ENCODE peak calls at places on chromosomes 7 and 10, in eight cellular contexts. One of them, this sample, is unnamed.

GRCh38 chr10:97498841-97499560 is at the start of gene UBTD1:
- DNase-seq in brain microvascular endothelial cell: no peak
- DNase-seq in lung: peak
- DNase-seq in HFF-Myc: no peak
- DNase-seq in cardiac fibroblast: peak
- DNase-seq in right cardiac atrium: peak
- DNase-seq in fibroblast of lung: peak
- DNase-seq in iPS DF 6.9: no peak
- DNase-seq in this sample: no peak

GRCh38 chr10:111522551-111522950 is 445.7 kb downstream of the ADRA2A start:
- DNase-seq in HFF-Myc: no peak
- DNase-seq in iPS DF 6.9: no peak
- DNase-seq in lung: no peak
- DNase-seq in brain microvascular endothelial cell: no peak
- DNase-seq in cardiac fibroblast: no peak
- DNase-seq in fibroblast of lung: no peak
- DNase-seq in right cardiac atrium: no peak
- DNase-seq in this sample: no peak

GRCh38 chr10:34351161-34351560 is 463.9 kb downstream of the PARD3 start:
- DNase-seq in brain microvascular endothelial cell: no peak
- DNase-seq in iPS DF 6.9: no peak
- DNase-seq in fibroblast of lung: peak
- DNase-seq in right cardiac atrium: no peak
- DNase-seq in lung: no peak
- DNase-seq in HFF-Myc: no peak
- DNase-seq in cardiac fibroblast: peak
- DNase-seq in this sample: no peak

GRCh38 chr7:91194841-91195240 is 69.4 kb upstream of the FZD1 start:
- DNase-seq in lung: no peak
- DNase-seq in fibroblast of lung: no peak
- DNase-seq in right cardiac atrium: no peak
- DNase-seq in brain microvascular endothelial cell: no peak
- DNase-seq in cardiac fibroblast: no peak
- DNase-seq in HFF-Myc: no peak
- DNase-seq in iPS DF 6.9: no peak
- DNase-seq in this sample: no peak

GRCh38 chr7:105879782-105880181 is 3.4 kb upstream of the ATXN7L1 start:
- DNase-seq in lung: no peak
- DNase-seq in brain microvascular endothelial cell: no peak
- DNase-seq in cardiac fibroblast: no peak
- DNase-seq in HFF-Myc: no peak
- DNase-seq in fibroblast of lung: no peak
- DNase-seq in iPS DF 6.9: no peak
- DNase-seq in right cardiac atrium: no peak
- DNase-seq in this sample: no peak

GRCh38 chr7:54394877-54395276 is 147.3 kb upstream of the VSTM2A start:
- DNase-seq in brain microvascular endothelial cell: no peak
- DNase-seq in iPS DF 6.9: no peak
- DNase-seq in fibroblast of lung: no peak
- DNase-seq in cardiac fibroblast: no peak
- DNase-seq in lung: no peak
- DNase-seq in HFF-Myc: no peak
- DNase-seq in right cardiac atrium: no peak
- DNase-seq in this sample: no peak

GRCh38 chr10:98457762-98458161 is 11.0 kb upstream of the HPS1 start:
- DNase-seq in right cardiac atrium: no peak
- DNase-seq in HFF-Myc: no peak
- DNase-seq in lung: no peak
- DNase-seq in cardiac fibroblast: no peak
- DNase-seq in fibroblast of lung: no peak
- DNase-seq in brain microvascular endothelial cell: no peak
- DNase-seq in iPS DF 6.9: no peak
- DNase-seq in this sample: no peak

GRCh38 chr7:76285604-76286374 is 16.7 kb upstream of the HSPB1 start:
- DNase-seq in iPS DF 6.9: no peak
- DNase-seq in lung: no peak
- DNase-seq in fibroblast of lung: no peak
- DNase-seq in right cardiac atrium: no peak
- DNase-seq in brain microvascular endothelial cell: no peak
- DNase-seq in HFF-Myc: no peak
- DNase-seq in cardiac fibroblast: no peak
- DNase-seq in this sample: no peak

GRCh38 chr10:85607296-85607695 is 759.3 kb downstream of the GRID1 start:
- DNase-seq in cardiac fibroblast: no peak
- DNase-seq in iPS DF 6.9: no peak
- DNase-seq in fibroblast of lung: no peak
- DNase-seq in HFF-Myc: no peak
- DNase-seq in right cardiac atrium: no peak
- DNase-seq in brain microvascular endothelial cell: no peak
- DNase-seq in lung: no peak
- DNase-seq in this sample: no peak

GRCh38 chr10:24483701-24484100 is 240.0 kb downstream of the ARHGAP21 start:
- DNase-seq in cardiac fibroblast: peak
- DNase-seq in brain microvascular endothelial cell: peak
- DNase-seq in iPS DF 6.9: no peak
- DNase-seq in HFF-Myc: peak
- DNase-seq in fibroblast of lung: peak
- DNase-seq in lung: peak
- DNase-seq in right cardiac atrium: no peak
- DNase-seq in this sample: no peak

GRCh38 chr7:156152380-156152779 is 340.1 kb upstream of the SHH start:
- DNase-seq in iPS DF 6.9: no peak
- DNase-seq in lung: no peak
- DNase-seq in right cardiac atrium: no peak
- DNase-seq in HFF-Myc: no peak
- DNase-seq in cardiac fibroblast: no peak
- DNase-seq in fibroblast of lung: peak
- DNase-seq in brain microvascular endothelial cell: peak
- DNase-seq in this sample: no peak

GRCh38 chr10:100057948-100058347 is 23.7 kb downstream of the CPN1 start:
- DNase-seq in fibroblast of lung: no peak
- DNase-seq in HFF-Myc: no peak
- DNase-seq in iPS DF 6.9: no peak
- DNase-seq in brain microvascular endothelial cell: no peak
- DNase-seq in lung: no peak
- DNase-seq in cardiac fibroblast: no peak
- DNase-seq in right cardiac atrium: no peak
- DNase-seq in this sample: no peak

GRCh38 chr7:135801877-135802276 is 53.3 kb upstream of the FAM180A start:
- DNase-seq in cardiac fibroblast: no peak
- DNase-seq in right cardiac atrium: peak
- DNase-seq in HFF-Myc: no peak
- DNase-seq in fibroblast of lung: no peak
- DNase-seq in brain microvascular endothelial cell: no peak
- DNase-seq in iPS DF 6.9: no peak
- DNase-seq in lung: no peak
- DNase-seq in this sample: no peak

GRCh38 chr7:68258569-68258968 is 1261.9 kb downstream of the TYW1 start:
- DNase-seq in brain microvascular endothelial cell: no peak
- DNase-seq in cardiac fibroblast: no peak
- DNase-seq in lung: no peak
- DNase-seq in fibroblast of lung: no peak
- DNase-seq in right cardiac atrium: no peak
- DNase-seq in HFF-Myc: no peak
- DNase-seq in iPS DF 6.9: no peak
- DNase-seq in this sample: no peak

GRCh38 chr10:88116491-88116890 is 253.1 kb downstream of the PTEN start:
- DNase-seq in cardiac fibroblast: peak
- DNase-seq in iPS DF 6.9: no peak
- DNase-seq in right cardiac atrium: no peak
- DNase-seq in brain microvascular endothelial cell: no peak
- DNase-seq in HFF-Myc: no peak
- DNase-seq in fibroblast of lung: no peak
- DNase-seq in lung: no peak
- DNase-seq in this sample: no peak
- H3K4me3 ChIP-seq in cardiac fibroblast: no peak
- H3K4me3 ChIP-seq in iPS DF 6.9: no peak
- H3K4me3 ChIP-seq in right cardiac atrium: no peak
- H3K4me3 ChIP-seq in brain microvascular endothelial cell: no peak
- H3K4me3 ChIP-seq in HFF-Myc: no peak
- H3K4me3 ChIP-seq in fibroblast of lung: no peak
- H3K4me3 ChIP-seq in lung: no peak
- H3K4me3 ChIP-seq in this sample: no peak

GRCh38 chr7:17301491-17302101 is 3.1 kb downstream of the AHR start:
- DNase-seq in HFF-Myc: no peak
- DNase-seq in iPS DF 6.9: no peak
- DNase-seq in right cardiac atrium: no peak
- DNase-seq in brain microvascular endothelial cell: peak
- DNase-seq in cardiac fibroblast: peak
- DNase-seq in fibroblast of lung: peak
- DNase-seq in lung: peak
- DNase-seq in this sample: peak

GRCh38 chr7:17300012-17300411 is 1.6 kb downstream of the AHR start:
- DNase-seq in fibroblast of lung: no peak
- DNase-seq in right cardiac atrium: no peak
- DNase-seq in HFF-Myc: no peak
- DNase-seq in lung: no peak
- DNase-seq in brain microvascular endothelial cell: no peak
- DNase-seq in iPS DF 6.9: no peak
- DNase-seq in cardiac fibroblast: no peak
- DNase-seq in this sample: no peak

GRCh38 chr7:17298840-17299476 is 506 bp downstream of the AHR start:
- DNase-seq in lung: peak
- DNase-seq in HFF-Myc: no peak
- DNase-seq in right cardiac atrium: peak
- DNase-seq in iPS DF 6.9: no peak
- DNase-seq in cardiac fibroblast: no peak
- DNase-seq in brain microvascular endothelial cell: no peak
- DNase-seq in fibroblast of lung: no peak
- DNase-seq in this sample: no peak

GRCh38 chr7:17298102-17298839 is at the start of gene AHR:
- DNase-seq in HFF-Myc: peak
- DNase-seq in fibroblast of lung: peak
- DNase-seq in cardiac fibroblast: peak
- DNase-seq in right cardiac atrium: peak
- DNase-seq in brain microvascular endothelial cell: peak
- DNase-seq in iPS DF 6.9: peak
- DNase-seq in lung: peak
- DNase-seq in this sample: no peak

GRCh38 chr7:17299477-17299991 is 1.1 kb downstream of the AHR start:
- DNase-seq in lung: no peak
- DNase-seq in iPS DF 6.9: no peak
- DNase-seq in cardiac fibroblast: peak
- DNase-seq in brain microvascular endothelial cell: no peak
- DNase-seq in fibroblast of lung: peak
- DNase-seq in right cardiac atrium: no peak
- DNase-seq in HFF-Myc: no peak
- DNase-seq in this sample: no peak
- H3K4me3 ChIP-seq in lung: peak
- H3K4me3 ChIP-seq in iPS DF 6.9: peak
- H3K4me3 ChIP-seq in cardiac fibroblast: peak
- H3K4me3 ChIP-seq in brain microvascular endothelial cell: peak
- H3K4me3 ChIP-seq in fibroblast of lung: peak
- H3K4me3 ChIP-seq in right cardiac atrium: peak
- H3K4me3 ChIP-seq in HFF-Myc: peak
- H3K4me3 ChIP-seq in this sample: no peak

DNA sequence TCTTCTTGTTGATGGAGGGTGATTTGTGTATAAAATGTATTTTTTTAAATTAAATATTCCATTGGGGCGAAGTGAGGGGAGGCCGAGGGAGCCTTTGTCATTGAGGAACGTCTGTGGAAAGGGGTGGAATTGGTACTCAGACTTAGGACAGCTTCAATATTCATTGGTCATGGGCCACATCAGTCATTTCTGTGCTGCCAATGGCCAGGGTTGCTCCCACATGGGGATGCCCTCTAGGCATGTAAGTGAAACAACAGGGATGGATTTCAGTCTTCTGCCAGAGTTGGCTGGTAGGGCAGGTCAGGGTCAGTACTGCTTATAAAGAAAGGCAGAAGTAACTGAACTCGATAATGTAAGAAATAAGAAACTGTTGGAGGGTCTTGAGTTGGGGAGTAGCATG is 47.2 kb downstream of the NEURL1 start:
- DNase-seq in brain microvascular endothelial cell: no peak
- DNase-seq in fibroblast of lung: no peak
- DNase-seq in iPS DF 6.9: no peak
- DNase-seq in right cardiac atrium: no peak
- DNase-seq in HFF-Myc: no peak
- DNase-seq in cardiac fibroblast: peak
- DNase-seq in lung: no peak
- DNase-seq in this sample: no peak
- H3K4me3 ChIP-seq in brain microvascular endothelial cell: no peak
- H3K4me3 ChIP-seq in fibroblast of lung: no peak
- H3K4me3 ChIP-seq in iPS DF 6.9: no peak
- H3K4me3 ChIP-seq in right cardiac atrium: no peak
- H3K4me3 ChIP-seq in HFF-Myc: no peak
- H3K4me3 ChIP-seq in cardiac fibroblast: no peak
- H3K4me3 ChIP-seq in lung: no peak
- H3K4me3 ChIP-seq in this sample: no peak

GRCh38 chr7:157306836-157307533 is 29.8 kb upstream of the DNAJB6 start:
- DNase-seq in cardiac fibroblast: no peak
- DNase-seq in right cardiac atrium: no peak
- DNase-seq in fibroblast of lung: no peak
- DNase-seq in HFF-Myc: no peak
- DNase-seq in iPS DF 6.9: no peak
- DNase-seq in lung: no peak
- DNase-seq in brain microvascular endothelial cell: no peak
- DNase-seq in this sample: no peak

GRCh38 chr7:157309990-157310668 is 26.7 kb upstream of the DNAJB6 start:
- DNase-seq in brain microvascular endothelial cell: peak
- DNase-seq in lung: no peak
- DNase-seq in right cardiac atrium: no peak
- DNase-seq in cardiac fibroblast: peak
- DNase-seq in HFF-Myc: peak
- DNase-seq in iPS DF 6.9: peak
- DNase-seq in fibroblast of lung: peak
- DNase-seq in this sample: no peak

GRCh38 chr7:157302314-157302711 is 34.5 kb upstream of the DNAJB6 start:
- DNase-seq in iPS DF 6.9: no peak
- DNase-seq in lung: peak
- DNase-seq in HFF-Myc: no peak
- DNase-seq in cardiac fibroblast: no peak
- DNase-seq in right cardiac atrium: peak
- DNase-seq in fibroblast of lung: no peak
- DNase-seq in brain microvascular endothelial cell: no peak
- DNase-seq in this sample: peak

GRCh38 chr7:157310676-157311185 is 26.1 kb upstream of the DNAJB6 start:
- DNase-seq in iPS DF 6.9: no peak
- DNase-seq in brain microvascular endothelial cell: no peak
- DNase-seq in HFF-Myc: no peak
- DNase-seq in lung: no peak
- DNase-seq in cardiac fibroblast: peak
- DNase-seq in fibroblast of lung: no peak
- DNase-seq in right cardiac atrium: no peak
- DNase-seq in this sample: no peak

GRCh38 chr7:157307534-157307838 is 29.3 kb upstream of the DNAJB6 start:
- DNase-seq in iPS DF 6.9: no peak
- DNase-seq in cardiac fibroblast: no peak
- DNase-seq in fibroblast of lung: no peak
- DNase-seq in brain microvascular endothelial cell: no peak
- DNase-seq in right cardiac atrium: no peak
- DNase-seq in lung: no peak
- DNase-seq in HFF-Myc: no peak
- DNase-seq in this sample: no peak
- H3K4me3 ChIP-seq in iPS DF 6.9: no peak
- H3K4me3 ChIP-seq in cardiac fibroblast: no peak
- H3K4me3 ChIP-seq in fibroblast of lung: no peak
- H3K4me3 ChIP-seq in brain microvascular endothelial cell: no peak
- H3K4me3 ChIP-seq in right cardiac atrium: no peak
- H3K4me3 ChIP-seq in lung: no peak
- H3K4me3 ChIP-seq in HFF-Myc: no peak
- H3K4me3 ChIP-seq in this sample: no peak